ENCODE peak calls at places on chromosome 7, in five cellular contexts. Q, V, Y, L and G are unnamed samples.

GRCh38 chr7:152073352-152073751 is 47.9 kb downstream of the GALNT11 start:
- DNase-seq in Q (no peak), V (no peak), Y (no peak), L (no peak), G (no peak)

GRCh38 chr7:85483205-85483604 is 296.3 kb upstream of the SEMA3D start:
- DNase-seq in Q (peak; percentile 66), V (no peak), Y (peak; percentile 77), L (no peak), G (no peak)

GRCh38 chr7:18345641-18346234 is 149.8 kb upstream of the HDAC9 start:
- DNase-seq in Q (no peak), V (no peak), Y (peak; percentile 46), L (no peak), G (peak; percentile 76)

GRCh38 chr7:17406756-17407155 is 108.3 kb downstream of the AHR start:
- DNase-seq in Q (no peak), V (no peak), Y (peak; percentile 22), L (no peak), G (peak; percentile 27)

GRCh38 chr7:128167316-128167691 is 73.8 kb upstream of the LEP start:
- DNase-seq in Q (no peak), V (no peak), Y (peak; percentile 75), L (peak; percentile 44), G (peak; percentile 62)

GRCh38 chr7:30931161-30931926 is 19.7 kb downstream of the AQP1 start:
- DNase-seq in Q (no peak), V (no peak), Y (no peak), L (no peak), G (peak; percentile 80)

GRCh38 chr7:96481831-96482230 is 159.9 kb upstream of the SLC25A13 start:
- DNase-seq in Q (no peak), V (no peak), Y (peak; percentile 1), L (no peak), G (no peak)

GRCh38 chr7:16951483-16952080 is 69.8 kb upstream of the AGR3 start:
- DNase-seq in Q (no peak), V (no peak), Y (no peak), L (no peak), G (no peak)

GRCh38 chr7:81162771-81163525 is 244.1 kb upstream of the SEMA3C start:
- DNase-seq in Q (no peak), V (no peak), Y (peak; percentile 70), L (no peak), G (no peak)

GRCh38 chr7:157994319-157994718 is 593.3 kb downstream of the PTPRN2 start:
- DNase-seq in Q (no peak), V (no peak), Y (no peak), L (no peak), G (no peak)

GRCh38 chr7:101081432-101081831 is 3.8 kb upstream of the TRIM56 start:
- DNase-seq in Q (no peak), V (no peak), Y (no peak), L (no peak), G (no peak)

DNA sequence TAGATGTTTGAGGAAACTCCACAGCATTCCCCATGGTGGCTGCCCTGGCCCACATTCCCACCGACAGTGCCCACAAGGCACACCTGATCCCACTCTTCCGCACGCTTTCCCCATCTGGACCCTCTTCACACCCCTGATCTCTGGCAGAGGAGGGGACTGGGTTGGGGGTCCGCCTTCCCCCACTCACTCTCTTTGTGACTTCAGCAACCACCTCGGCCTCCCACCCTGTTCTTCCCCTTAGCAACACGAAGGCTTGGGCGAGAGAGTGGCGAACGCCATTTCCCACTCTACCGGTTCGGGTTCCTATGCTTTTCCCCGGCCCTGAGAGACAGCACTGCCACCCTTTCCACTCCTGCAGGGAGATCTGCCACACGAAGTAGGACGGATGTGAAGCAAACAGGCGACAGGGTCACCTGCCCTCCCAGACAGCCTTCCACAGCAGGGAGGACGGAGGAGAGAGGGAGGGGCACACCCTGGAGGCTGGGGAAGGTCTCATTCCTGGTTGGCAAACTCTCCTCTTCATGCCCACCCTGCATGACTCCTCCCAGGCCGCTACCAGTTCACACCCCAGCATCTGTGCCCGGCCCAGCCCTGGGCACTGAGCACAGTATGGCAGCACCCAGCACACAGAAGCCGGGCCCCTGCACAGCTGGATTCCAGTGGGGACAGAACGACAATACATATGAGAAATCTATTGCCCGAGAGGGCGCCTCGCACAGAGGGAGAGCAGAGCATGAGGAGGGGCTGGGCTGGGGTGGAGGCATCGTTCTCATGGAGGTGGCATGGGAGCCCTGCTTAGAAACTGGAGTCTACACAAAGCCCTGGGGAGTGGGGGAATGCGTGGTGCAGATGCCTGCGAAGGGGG is 93.5 kb downstream of the PAXIP1 start:
- DNase-seq in Q (no peak), V (no peak), Y (no peak), L (no peak), G (no peak)
- H3K27me3 ChIP-seq in Q (peaks cover 2% of the 10 kb centered on the region), V (no peaks in the 10 kb centered on the region), Y (peaks cover 3% of the 10 kb centered on the region), L (no peaks in the 10 kb centered on the region), G (peaks cover 3% of the 10 kb centered on the region)

GRCh38 chr7:141436676-141437075 is 114.5 kb upstream of the AGK start:
- DNase-seq in Q (no peak), V (no peak), Y (no peak), L (no peak), G (no peak)
- H3K27ac ChIP-seq in Q (no peak overlapping the region), V (no peak overlapping the region), Y (no peak overlapping the region), L (no peak overlapping the region), G (no peak overlapping the region)

GRCh38 chr7:106006906-106007305 is 43.8 kb downstream of the CDHR3 start:
- DNase-seq in Q (no peak), V (no peak), Y (no peak), L (no peak), G (no peak)

GRCh38 chr7:106001196-106001595 is 38.1 kb downstream of the CDHR3 start:
- DNase-seq in Q (no peak), V (no peak), Y (no peak), L (no peak), G (peak; percentile 34)

GRCh38 chr7:105999256-105999655 is 36.2 kb downstream of the CDHR3 start:
- DNase-seq in Q (no peak), V (no peak), Y (no peak), L (no peak), G (no peak)

DNA sequence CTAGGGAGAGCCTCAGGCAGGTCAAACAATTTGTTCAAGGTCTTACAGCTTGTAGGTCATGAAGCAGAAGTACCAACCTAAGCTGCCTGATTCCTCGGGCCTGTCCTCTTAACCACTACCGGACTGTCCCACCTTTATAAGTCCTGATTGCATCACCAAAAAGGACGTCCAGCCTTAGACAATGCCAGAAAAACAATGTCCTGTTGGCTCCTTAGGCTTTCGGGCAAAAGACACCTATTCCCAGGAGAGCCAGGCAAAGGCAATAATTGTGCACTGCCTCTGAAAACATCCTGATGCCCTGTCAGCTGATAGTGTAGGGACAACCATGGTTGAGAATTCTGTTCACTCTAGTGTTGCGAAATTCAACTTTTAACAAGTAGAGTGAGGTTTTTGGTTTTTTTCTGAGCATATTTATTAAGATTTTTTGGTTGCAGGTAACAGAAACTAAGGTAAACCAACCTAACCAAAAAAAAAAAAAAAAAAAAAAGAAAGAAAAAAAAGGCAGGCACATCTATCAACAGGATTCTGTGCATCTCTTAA is 40.5 kb downstream of the CDHR3 start:
- DNase-seq in Q (no peak), V (no peak), Y (no peak), L (no peak), G (no peak)
- H3K27me3 ChIP-seq in Q (peaks cover 28% of the 10 kb centered on the region), V (no peaks in the 10 kb centered on the region), Y (peaks cover 24% of the 10 kb centered on the region), L (no peaks in the 10 kb centered on the region), G (no peaks in the 10 kb centered on the region)

DNA sequence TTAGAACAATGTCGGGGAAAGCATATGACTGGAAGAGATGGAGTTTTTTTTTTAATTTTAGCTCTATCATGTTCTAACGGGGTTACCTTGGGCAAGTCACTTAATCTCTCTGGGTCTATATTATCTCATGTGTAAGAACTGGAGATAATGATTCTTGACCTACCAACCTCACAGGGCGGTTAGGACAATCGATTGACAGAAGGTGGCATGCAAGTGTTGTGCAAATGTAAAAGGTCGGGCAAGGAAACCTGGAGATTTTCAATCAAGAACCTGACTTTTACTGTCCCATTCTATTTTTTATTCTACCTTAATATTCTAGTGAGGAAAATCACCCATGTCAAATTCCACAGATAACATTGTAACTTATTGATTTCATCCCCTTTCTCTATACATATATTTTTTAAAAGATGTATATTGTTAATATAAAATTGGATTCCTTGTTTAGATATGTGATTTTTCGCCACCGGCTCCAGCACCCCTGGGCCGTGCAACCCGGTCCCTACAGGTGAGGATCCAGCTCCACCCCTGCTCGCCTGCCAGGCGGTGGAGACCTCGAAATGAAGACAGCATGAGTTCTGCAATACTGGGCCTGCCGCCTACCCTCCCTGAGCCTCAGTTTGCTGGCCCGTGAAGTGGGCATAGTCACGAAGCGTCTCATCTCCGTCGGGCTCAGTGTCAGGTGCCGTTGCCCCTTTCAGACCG is 497.6 kb upstream of the PHF14 start:
- DNase-seq in Q (no peak), V (no peak), Y (no peak), L (no peak), G (no peak)
- H3K27ac ChIP-seq in Q (no peak overlapping the region), V (no peak overlapping the region), Y (no peak overlapping the region), L (no peak overlapping the region), G (no peak overlapping the region)

GRCh38 chr7:27142562-27143021 is 889 bp downstream of the HOXA5 start:
- DNase-seq in Q (no peak), V (no peak), Y (no peak), L (no peak), G (no peak)

GRCh38 chr7:27141591-27142561 is 1.6 kb downstream of the HOXA5 start:
- DNase-seq in Q (no peak), V (no peak), Y (no peak), L (no peak), G (no peak)

GRCh38 chr7:27140108-27140842 is 3.2 kb downstream of the HOXA5 start:
- DNase-seq in Q (no peak), V (no peak), Y (no peak), L (no peak), G (no peak)

GRCh38 chr7:27139335-27140107 is 4.0 kb downstream of the HOXA5 start:
- DNase-seq in Q (no peak), V (no peak), Y (no peak), L (no peak), G (no peak)

GRCh38 chr7:27141138-27141537 is 2.3 kb downstream of the HOXA5 start:
- DNase-seq in Q (no peak), V (no peak), Y (no peak), L (no peak), G (no peak)
- H3K27me3 ChIP-seq in Q (no peaks in the 10 kb centered on the region), V (peaks cover 18% of the 10 kb centered on the region), Y (no peaks in the 10 kb centered on the region), L (no peaks in the 10 kb centered on the region), G (peaks cover 100% of the 10 kb centered on the region)

GRCh38 chr7:6246257-6246917 is 26.0 kb downstream of the CYTH3 start:
- DNase-seq in Q (no peak), V (no peak), Y (peak; percentile 58), L (no peak), G (peak; percentile 59)

GRCh38 chr7:6244021-6244420 is 28.4 kb downstream of the CYTH3 start:
- DNase-seq in Q (no peak), V (no peak), Y (no peak), L (no peak), G (no peak)

GRCh38 chr7:6241607-6241973 is 30.8 kb downstream of the CYTH3 start:
- DNase-seq in Q (no peak), V (no peak), Y (no peak), L (no peak), G (no peak)

GRCh38 chr7:6243168-6243567 is 29.3 kb downstream of the CYTH3 start:
- DNase-seq in Q (no peak), V (no peak), Y (no peak), L (no peak), G (no peak)

DNA sequence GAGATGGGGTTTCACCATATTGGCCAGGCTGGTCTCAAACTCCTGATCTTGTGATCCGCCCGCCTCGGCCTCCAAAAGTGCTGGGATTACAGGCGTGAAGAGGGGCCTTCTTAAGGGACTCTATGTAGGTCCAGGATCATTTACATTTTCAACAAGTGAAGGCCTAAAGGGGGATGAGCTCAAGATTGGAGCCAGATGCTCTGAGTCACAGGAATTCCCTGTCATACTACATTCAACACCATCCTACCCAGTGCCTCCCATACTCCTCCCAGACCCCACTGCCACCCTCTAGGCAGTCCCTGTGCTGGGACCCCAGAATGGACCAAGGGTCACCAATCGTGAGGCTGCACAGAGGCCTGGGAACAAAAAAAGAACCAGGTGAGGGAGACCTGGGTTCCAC is 29.9 kb downstream of the CYTH3 start:
- DNase-seq in Q (no peak), V (no peak), Y (peak; percentile 73), L (no peak), G (no peak)
- H3K27ac ChIP-seq in Q (no peak overlapping the region), V (no peak overlapping the region), Y (peak overlapping the region; percentile 11), L (no peak overlapping the region), G (no peak overlapping the region)